ENCODE peak calls at places on chromosomes 11 and 22, in four cellular contexts. C is HepG2, T is K562, E is H1. F is an unnamed sample.

GRCh38 chr22:27654536-27655445 is 146.8 kb downstream of the MN1 start:
- DNase-seq in T (no peak), E (peak; percentile 75), C (no peak), F (no peak)

GRCh38 chr11:1202154-1202775 is 20.6 kb upstream of the MUC5B start:
- DNase-seq in T (peak; percentile 31), C (no peak), E (no peak), F (no peak)

GRCh38 chr11:13891911-13892310 is 70.6 kb upstream of the SPON1 start:
- DNase-seq in E (no peak), T (no peak), C (no peak), F (no peak)

GRCh38 chr22:30000566-30000965 is 79.7 kb upstream of the HORMAD2 start:
- DNase-seq in E (no peak), C (no peak), T (no peak), F (no peak)

GRCh38 chr22:37566329-37566837 is 6.1 kb downstream of the CDC42EP1 start:
- DNase-seq in C (no peak), T (no peak), E (no peak), F (no peak)

GRCh38 chr11:78841451-78842060 is 266.9 kb upstream of the NARS2 start:
- DNase-seq in C (no peak), T (no peak), E (no peak), F (no peak)

GRCh38 chr11:122307480-122308085 is 191.6 kb upstream of the BLID start:
- DNase-seq in T (no peak), E (no peak), C (no peak), F (no peak)

GRCh38 chr11:91686700-91687099 is 537.9 kb upstream of the FAT3 start:
- DNase-seq in T (no peak), C (no peak), E (no peak), F (no peak)

GRCh38 chr22:41047741-41048140 is 44.7 kb upstream of the EP300 start:
- DNase-seq in E (no peak), T (no peak), C (no peak), F (no peak)

GRCh38 chr11:42244376-42244775 is 784.9 kb upstream of the LRRC4C start:
- DNase-seq in T (no peak), C (no peak), E (no peak), F (no peak)

GRCh38 chr11:9613830-9614762 is 40.6 kb downstream of the WEE1 start:
- DNase-seq in C (peak; percentile 60), T (peak; percentile 87), E (peak; percentile 90), F (peak; percentile 78)

GRCh38 chr11:6249822-6250555 is 9.6 kb upstream of the CCKBR start:
- DNase-seq in E (no peak), T (peak; percentile 49), C (no peak), F (no peak)

GRCh38 chr11:59615132-59615636 is 390 bp downstream of the OSBP start:
- DNase-seq in E (peak; percentile 62), C (peak; percentile 26), T (peak; percentile 37), F (no peak)

GRCh38 chr11:116276051-116277044 is 496.4 kb downstream of the BUD13 start:
- DNase-seq in E (peak; percentile 99), T (peak; percentile 79), C (peak; percentile 67), F (no peak)

GRCh38 chr11:3222941-3223905 is 4.6 kb upstream of the MRGPRG start:
- DNase-seq in C (no peak), E (no peak), T (no peak), F (no peak)

GRCh38 chr22:28054622-28054871 is 135.5 kb upstream of the PITPNB start:
- DNase-seq in E (no peak), C (no peak), T (no peak), F (no peak)

GRCh38 chr11:1204381-1205101 is 18.3 kb upstream of the MUC5B start:
- DNase-seq in E (no peak), C (no peak), T (peak; percentile 2), F (no peak)

GRCh38 chr11:71488968-71489265 is 35.9 kb downstream of the NADSYN1 start:
- DNase-seq in E (no peak), C (no peak), T (no peak), F (no peak)

GRCh38 chr11:31531293-31531692 is 21.7 kb downstream of the ELP4 start:
- DNase-seq in C (no peak), T (no peak), E (no peak), F (no peak)

GRCh38 chr11:66068923-66069714 is 953 bp upstream of the PACS1 start:
- DNase-seq in T (no peak), C (peak; percentile 12), E (peak; percentile 48), F (no peak)

GRCh38 chr22:33871935-33872334 is 48.3 kb downstream of the LARGE1 start:
- DNase-seq in E (no peak), T (no peak), C (no peak), F (no peak)

GRCh38 chr11:9594267-9595046 is 21.0 kb downstream of the WEE1 start:
- DNase-seq in C (no peak), T (no peak), E (peak; percentile 49), F (no peak)

GRCh38 chr22:26768986-26769385 is 111.6 kb downstream of the MIAT start:
- DNase-seq in E (no peak), T (no peak), C (no peak), F (no peak)

GRCh38 chr11:125902315-125902926 is 585 bp downstream of the PUS3 start:
- DNase-seq in C (no peak), E (no peak), T (no peak), F (no peak)

GRCh38 chr11:128590587-128590986 is 3.2 kb upstream of the ETS1 start:
- DNase-seq in E (no peak), T (no peak), C (no peak), F (no peak)

GRCh38 chr22:36386351-36386899 is 1.3 kb downstream of the MYH9 start:
- DNase-seq in E (no peak), C (no peak), T (no peak), F (peak; percentile 63)

GRCh38 chr22:20084547-20085413 is 4.7 kb downstream of the DGCR8 start:
- DNase-seq in T (peak; percentile 95), E (peak; percentile 82), C (peak; percentile 50), F (no peak)

GRCh38 chr11:111974451-111974850 is 37.3 kb downstream of the DIXDC1 start:
- DNase-seq in T (no peak), E (no peak), C (no peak), F (no peak)

GRCh38 chr11:2778630-2779498 is 79.1 kb upstream of the KCNQ1OT1 start:
- DNase-seq in C (peak; percentile 66), T (peak; percentile 93), E (peak; percentile 42), F (no peak)

GRCh38 chr11:78646564-78647185 is 72.0 kb upstream of the NARS2 start:
- DNase-seq in E (peak; percentile 73), T (peak; percentile 64), C (peak; percentile 59), F (no peak)

GRCh38 chr11:66267039-66267378 is 1.4 kb upstream of the RAB1B start:
- DNase-seq in T (no peak), C (no peak), E (no peak), F (no peak)

DNA sequence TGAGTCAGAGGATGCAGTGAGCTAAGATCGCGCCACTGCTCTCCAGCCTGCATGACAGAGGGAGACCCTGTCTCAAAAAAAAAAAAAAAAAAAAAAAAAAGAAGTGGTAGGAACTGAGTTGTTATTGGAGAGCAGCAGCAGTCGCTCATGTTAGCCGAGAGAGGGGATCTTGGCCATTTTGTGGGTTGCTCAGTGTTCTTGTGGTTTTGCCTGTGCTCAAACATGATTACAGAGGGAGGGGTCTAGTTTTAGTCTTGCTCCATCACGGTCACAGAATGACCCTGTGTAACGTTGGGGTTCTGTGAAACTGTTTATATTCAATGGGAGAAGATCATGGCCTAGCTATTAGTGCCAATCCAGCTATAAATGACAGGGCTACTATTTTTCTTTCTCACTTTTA is 1.9 kb downstream of the DPAGT1 start:
- DNase-seq in E (no peak), C (no peak), T (no peak), F (no peak)
- TF ChIP-seq HDAC6 in E (no peak), C (no peak), T (no peak), F (no peak)

DNA sequence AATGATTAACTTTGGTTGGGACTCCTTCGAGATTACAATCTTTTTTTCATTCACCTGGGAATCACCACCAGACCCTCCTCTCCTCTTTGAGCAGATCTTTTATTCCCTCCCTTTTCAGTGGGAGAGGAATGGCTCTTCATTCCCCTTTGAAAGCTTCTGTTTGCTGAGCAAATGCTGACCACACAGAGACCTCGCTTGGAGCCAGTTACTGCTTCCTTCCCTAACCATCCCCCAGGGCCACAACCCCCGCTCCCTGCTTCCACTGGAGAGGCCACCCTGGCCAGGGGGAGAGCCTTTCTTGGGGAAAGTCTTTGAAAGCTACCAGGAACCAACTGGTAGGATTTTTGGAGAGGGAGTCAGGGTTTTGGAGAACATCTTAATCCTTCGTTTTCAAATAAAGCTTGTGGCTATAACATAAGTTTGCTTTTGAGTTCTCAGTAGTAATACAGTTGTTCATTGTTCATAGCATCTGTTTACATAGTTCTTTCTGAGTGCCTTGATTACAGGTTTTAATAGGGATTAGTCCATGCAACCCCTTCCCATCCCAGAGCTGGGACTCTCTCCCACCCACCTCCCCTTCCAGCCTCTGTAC is 138.4 kb downstream of the DBX1 start:
- DNase-seq in T (no peak), C (peak; percentile 61), E (no peak), F (no peak)
- TF ChIP-seq HDAC6 in T (no peak), C (no peak), E (no peak), F (no peak)

GRCh38 chr11:64862914-64863313 is 15.5 kb downstream of the EHD1 start:
- DNase-seq in E (no peak), T (no peak), C (no peak), F (no peak)
- TF ChIP-seq HDAC6 in E (no peak), T (no peak), C (no peak), F (no peak)

DNA sequence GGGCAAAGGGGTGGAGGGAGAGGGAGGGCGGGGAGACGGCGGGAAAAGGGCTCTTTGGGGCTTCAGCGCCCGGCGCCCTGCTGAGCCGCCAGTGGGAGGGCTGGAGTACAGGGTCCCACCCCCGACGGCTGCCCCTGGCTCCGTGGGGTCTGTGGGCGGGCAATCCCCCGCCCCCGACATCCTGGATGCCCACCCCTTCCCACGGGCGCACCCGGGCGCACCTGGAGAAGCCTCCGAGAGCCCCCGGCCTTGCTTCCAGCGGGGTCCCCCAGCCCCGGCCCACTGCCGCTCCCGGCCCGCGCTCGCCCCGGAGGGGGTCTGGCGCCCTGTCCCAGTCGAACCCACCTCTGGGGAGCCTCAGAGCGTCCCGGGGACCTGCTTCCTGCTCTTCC is 394 bp downstream of the CHRM4 start:
- DNase-seq in E (peak; percentile 63), C (no peak), T (no peak), F (no peak)
- TF ChIP-seq HDAC6 in E (no peak), C (no peak), T (no peak), F (no peak)

GRCh38 chr11:33982661-33983060 is 68.9 kb upstream of the CAPRIN1 start:
- DNase-seq in C (no peak), E (no peak), T (no peak), F (no peak)
- TF ChIP-seq HDAC6 in C (no peak), E (no peak), T (no peak), F (no peak)

GRCh38 chr11:81222491-81222890 is 1511.2 kb downstream of the FAM181B start:
- DNase-seq in T (no peak), E (no peak), C (no peak), F (no peak)

GRCh38 chr11:81218440-81218839 is 1515.2 kb downstream of the FAM181B start:
- DNase-seq in E (no peak), T (no peak), C (peak; percentile 3), F (no peak)

GRCh38 chr11:81224396-81224795 is 1509.3 kb downstream of the FAM181B start:
- DNase-seq in C (no peak), E (no peak), T (no peak), F (no peak)

GRCh38 chr11:81219661-81220060 is 1514.0 kb downstream of the FAM181B start:
- DNase-seq in E (no peak), T (no peak), C (no peak), F (no peak)

GRCh38 chr11:81220166-81220895 is 1513.3 kb downstream of the FAM181B start:
- DNase-seq in C (no peak), T (no peak), E (no peak), F (no peak)
- TF ChIP-seq HDAC6 in C (no peak), T (no peak), E (no peak), F (no peak)

F was measured in GM12878.